ENCODE peak calls at places on chromosomes 12 and 14, in eight cellular contexts. S is cardiac muscle cell, K is stomach, M is tibial nerve, H is NB4, X is HFF-Myc, B is astrocyte of the cerebellum, E is natural killer cell. A is an unnamed sample.

GRCh38 chr12:18250313-18250916 is 10.9 kb upstream of the PIK3C2G start:
- DNase-seq in S (peak; percentile 82), K (no peak), M (peak; percentile 39), H (peak; percentile 79), X (peak; percentile 52), B (peak; percentile 76), E (no peak), A (no peak)

GRCh38 chr14:47262801-47263200 is 412.6 kb downstream of the MDGA2 start:
- DNase-seq in S (no peak), K (no peak), M (no peak), H (no peak), X (no peak), B (no peak), E (no peak), A (no peak)

GRCh38 chr12:92123780-92124707 is 21.6 kb downstream of the BTG1 start:
- DNase-seq in S (peak; percentile 42), K (no peak), M (no peak), H (peak; percentile 93), X (no peak), B (no peak), E (no peak), A (no peak)

GRCh38 chr14:102323102-102323501 is 3.6 kb downstream of the ZNF839 start:
- DNase-seq in S (peak; percentile 90), K (peak; percentile 67), M (peak; percentile 85), H (peak; percentile 76), X (no peak), B (peak; percentile 63), E (no peak), A (peak; percentile 62)

GRCh38 chr14:101064121-101064661 is 160.7 kb upstream of the RTL1 start:
- DNase-seq in S (no peak), K (no peak), M (no peak), H (no peak), X (no peak), B (no peak), E (no peak), A (peak; percentile 39)

GRCh38 chr14:100037351-100037750 is 27.9 kb upstream of the EVL start:
- DNase-seq in S (peak; percentile 69), K (peak; percentile 30), M (no peak), H (no peak), X (no peak), B (no peak), E (no peak), A (no peak)

GRCh38 chr12:52515927-52516831 is 4.0 kb downstream of the KRT5 start:
- DNase-seq in S (peak; percentile 69), K (no peak), M (peak; percentile 4), H (no peak), X (no peak), B (no peak), E (no peak), A (no peak)

GRCh38 chr12:6791931-6792520 is 2.7 kb downstream of the CD4 start:
- DNase-seq in S (no peak), K (no peak), M (no peak), H (peak; percentile 66), X (no peak), B (no peak), E (no peak), A (no peak)

GRCh38 chr14:75803768-75804167 is 142.7 kb downstream of the TTLL5 start:
- DNase-seq in S (peak; percentile 74), K (no peak), M (no peak), H (no peak), X (no peak), B (peak; percentile 66), E (no peak), A (no peak)

GRCh38 chr12:127245437-127245836 is 1021.5 kb upstream of the TMEM132C start:
- DNase-seq in S (peak; percentile 3), K (no peak), M (no peak), H (no peak), X (no peak), B (peak; percentile 20), E (no peak), A (no peak)

GRCh38 chr14:92860097-92860496 is 62.9 kb upstream of the CHGA start:
- DNase-seq in S (no peak), K (no peak), M (no peak), H (no peak), X (no peak), B (no peak), E (no peak), A (no peak)

GRCh38 chr12:91219511-91219910 is 36.9 kb upstream of the DCN start:
- DNase-seq in S (peak; percentile 44), K (no peak), M (no peak), H (no peak), X (no peak), B (no peak), E (no peak), A (no peak)

GRCh38 chr14:85731198-85731597 is 201.3 kb downstream of the FLRT2 start:
- DNase-seq in S (peak; percentile 95), K (no peak), M (peak; percentile 67), H (no peak), X (peak; percentile 1), B (peak; percentile 87), E (no peak), A (no peak)

GRCh38 chr14:95026851-95027463 is 130.4 kb downstream of the DICER1 start:
- DNase-seq in S (no peak), K (no peak), M (no peak), H (no peak), X (no peak), B (no peak), E (no peak), A (no peak)

GRCh38 chr14:22829661-22830328 is at the start of gene MRPL52:
- DNase-seq in S (peak; percentile 91), K (peak; percentile 90), M (peak; percentile 85), H (peak; percentile 93), X (no peak), B (peak; percentile 67), E (peak; percentile 77), A (peak; percentile 88)

GRCh38 chr14:102479777-102480176 is 29.8 kb downstream of the ANKRD9 start:
- DNase-seq in S (no peak), K (peak; percentile 80), M (no peak), H (no peak), X (no peak), B (no peak), E (no peak), A (no peak)

GRCh38 chr14:102222009-102222575 is 82.4 kb downstream of the WDR20 start:
- DNase-seq in S (no peak), K (no peak), M (no peak), H (no peak), X (no peak), B (no peak), E (no peak), A (no peak)

GRCh38 chr12:7068240-7068993 is 7.9 kb downstream of the C1S start:
- DNase-seq in S (peak; percentile 81), K (no peak), M (no peak), H (no peak), X (no peak), B (no peak), E (no peak), A (no peak)

GRCh38 chr12:5432011-5432400 is at the start of gene NTF3:
- DNase-seq in S (peak; percentile 37), K (no peak), M (no peak), H (no peak), X (no peak), B (no peak), E (no peak), A (no peak)

DNA sequence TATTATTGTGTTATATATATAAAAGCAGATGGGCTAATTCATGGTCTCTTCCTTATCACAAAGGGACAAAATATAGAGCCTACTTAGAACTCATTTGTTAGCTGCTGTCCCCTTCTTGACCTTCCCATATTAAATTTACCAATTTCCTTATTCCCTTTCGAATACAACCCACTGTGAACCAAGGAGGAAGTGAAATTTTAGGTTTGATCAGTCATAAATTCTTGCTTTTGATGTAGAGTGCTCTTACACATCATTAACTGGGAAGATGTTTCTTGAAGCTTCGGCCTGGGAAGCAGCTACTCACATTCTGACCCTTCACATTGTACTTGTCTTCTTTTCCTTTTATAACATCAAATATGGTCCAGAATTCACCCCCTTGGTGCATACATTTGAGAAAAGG is 579.0 kb downstream of the LRFN5 start:
- DNase-seq in S (no peak), K (no peak), M (no peak), H (no peak), X (no peak), B (no peak), E (no peak), A (no peak)
- TF ChIP-seq CTCF in S (no peak), K (no peak), M (no peak), H (no peak), X (no peak), B (no peak), E (no peak), A (no peak)

GRCh38 chr14:80924365-80925103 is 17.0 kb downstream of the CEP128 start:
- DNase-seq in S (no peak), K (no peak), M (no peak), H (no peak), X (no peak), B (no peak), E (no peak), A (no peak)

GRCh38 chr14:80930095-80930494 is 11.4 kb downstream of the CEP128 start:
- DNase-seq in S (no peak), K (no peak), M (no peak), H (no peak), X (no peak), B (no peak), E (no peak), A (no peak)

GRCh38 chr14:80926706-80927384 is 14.7 kb downstream of the CEP128 start:
- DNase-seq in S (peak; percentile 27), K (no peak), M (no peak), H (peak; percentile 11), X (no peak), B (no peak), E (no peak), A (no peak)

GRCh38 chr14:80930836-80931389 is 10.6 kb downstream of the CEP128 start:
- DNase-seq in S (peak; percentile 87), K (no peak), M (no peak), H (peak; percentile 93), X (peak; percentile 37), B (peak; percentile 63), E (no peak), A (peak; percentile 71)

GRCh38 chr14:80927385-80927989 is 14.1 kb downstream of the CEP128 start:
- DNase-seq in S (no peak), K (no peak), M (no peak), H (peak; percentile 19), X (no peak), B (no peak), E (no peak), A (no peak)
- TF ChIP-seq CTCF in S (no peak), K (no peak), M (no peak), H (no peak), X (no peak), B (no peak), E (no peak), A (peak; percentile 21)

GRCh38 chr12:39435531-39435930 is 7.4 kb downstream of the KIF21A start:
- DNase-seq in S (no peak), K (no peak), M (no peak), H (no peak), X (no peak), B (no peak), E (no peak), A (no peak)
- TF ChIP-seq CTCF in S (no peak), K (no peak), M (no peak), H (no peak), X (no peak), B (no peak), E (no peak), A (no peak)

DNA sequence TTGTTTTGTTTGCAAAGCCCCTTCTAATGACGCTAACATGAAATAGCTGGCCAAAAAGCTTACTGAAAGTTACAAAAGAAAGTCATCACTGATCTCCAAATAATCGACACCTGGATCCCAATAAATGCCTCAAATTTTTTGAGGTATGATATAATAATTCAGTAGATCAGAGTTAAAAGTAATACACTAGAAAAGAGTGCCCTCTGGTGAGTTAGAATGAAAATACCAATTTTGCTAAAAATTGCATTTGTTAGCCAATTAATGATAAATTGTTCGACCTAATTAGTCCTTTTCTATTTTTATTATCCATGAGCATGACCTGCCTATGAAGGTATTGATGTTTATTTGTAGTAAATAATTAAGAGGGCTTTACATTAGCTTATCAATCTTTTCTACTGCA is 78.6 kb downstream of the CEP128 start:
- DNase-seq in S (peak; percentile 5), K (no peak), M (no peak), H (no peak), X (no peak), B (no peak), E (no peak), A (no peak)
- TF ChIP-seq CTCF in S (peak; percentile 35), K (no peak), M (no peak), H (no peak), X (no peak), B (no peak), E (no peak), A (no peak)

A was measured in CD14-positive monocyte.